ENCODE peak calls at places on chromosome 21, in eight cellular contexts. Q is mammary epithelial cell; U is spleen; H is GDM1; O is NAMALWA; T is EL; P is CD8-positive, alpha-beta T cell; K is pons. R is an unnamed sample.

GRCh38 chr21:31159808-31160207 is 121.5 kb upstream of the KRTAP19-8 start:
- DNase-seq in H (no peak), Q (no peak), K (peak; percentile 67), T (no peak), P (no peak), O (no peak), U (no peak), R (no peak)

GRCh38 chr21:32844653-32845443 is 73.3 kb upstream of the PAXBP1 start:
- DNase-seq in H (no peak), P (no peak), U (no peak), K (no peak), Q (peak; percentile 60), O (peak; percentile 8), T (peak; percentile 66), R (no peak)

GRCh38 chr21:38942617-38943245 is 137.0 kb downstream of the ETS2 start:
- DNase-seq in U (no peak), O (no peak), H (no peak), K (no peak), T (no peak), P (no peak), Q (no peak), R (no peak)

GRCh38 chr21:41960386-41960785 is 6.6 kb upstream of the C2CD2 start:
- DNase-seq in T (no peak), O (no peak), Q (no peak), K (no peak), P (no peak), U (no peak), H (no peak), R (no peak)

GRCh38 chr21:44392185-44392584 is 38.8 kb downstream of the TRPM2 start:
- DNase-seq in O (no peak), K (no peak), T (no peak), U (no peak), P (no peak), H (no peak), Q (no peak), R (no peak)

GRCh38 chr21:36030581-36031189 is 29.6 kb downstream of the SETD4 start:
- DNase-seq in K (no peak), T (peak; percentile 25), Q (no peak), O (no peak), U (no peak), P (no peak), H (no peak), R (no peak)

GRCh38 chr21:14401217-14401616 is 18.3 kb upstream of the HSPA13 start:
- DNase-seq in P (no peak), U (no peak), O (no peak), T (no peak), K (no peak), Q (no peak), H (no peak), R (no peak)

GRCh38 chr21:16370176-16370575 is 640.4 kb downstream of the USP25 start:
- DNase-seq in P (no peak), H (no peak), Q (no peak), K (no peak), T (no peak), O (no peak), U (no peak), R (no peak)

GRCh38 chr21:29267666-29268065 is 31.1 kb upstream of the BACH1 start:
- DNase-seq in U (no peak), H (no peak), O (no peak), P (no peak), T (no peak), K (no peak), Q (no peak), R (no peak)

GRCh38 chr21:32929633-32930038 is 96.1 kb upstream of the OLIG2 start:
- DNase-seq in T (no peak), O (no peak), H (no peak), U (no peak), P (no peak), K (no peak), Q (no peak), R (no peak)